ENCODE peak calls at places on chromosomes 3 and 15, in five cellular contexts. One of them, this sample, is unnamed.

GRCh38 chr3:189167027-189167766 is 4.6 kb upstream of the TPRG1 start:
- DNase-seq in NB4: no peak
- DNase-seq in heart right ventricle: no peak
- DNase-seq in AG04449: no peak
- DNase-seq in SK-N-SH: no peak
- DNase-seq in this sample: no peak

GRCh38 chr3:29026301-29026700 is 254.6 kb upstream of the RBMS3 start:
- DNase-seq in heart right ventricle: no peak
- DNase-seq in AG04449: no peak
- DNase-seq in SK-N-SH: no peak
- DNase-seq in NB4: no peak
- DNase-seq in this sample: no peak

GRCh38 chr3:145951431-145951830 is 209.6 kb downstream of the PLOD2 start:
- DNase-seq in NB4: no peak
- DNase-seq in heart right ventricle: no peak
- DNase-seq in SK-N-SH: no peak
- DNase-seq in AG04449: no peak
- DNase-seq in this sample: no peak

GRCh38 chr15:66838671-66839239 is 136.7 kb downstream of the SMAD6 start:
- DNase-seq in AG04449: no peak
- DNase-seq in heart right ventricle: no peak
- DNase-seq in NB4: peak; percentile 26
- DNase-seq in SK-N-SH: peak; percentile 69
- DNase-seq in this sample: no peak

GRCh38 chr3:182848906-182849305 is 55.6 kb downstream of the ATP11B start:
- DNase-seq in SK-N-SH: no peak
- DNase-seq in NB4: no peak
- DNase-seq in AG04449: no peak
- DNase-seq in heart right ventricle: no peak
- DNase-seq in this sample: no peak

GRCh38 chr3:73419179-73419803 is 205.4 kb downstream of the PDZRN3 start:
- DNase-seq in NB4: no peak
- DNase-seq in SK-N-SH: no peak
- DNase-seq in heart right ventricle: no peak
- DNase-seq in AG04449: no peak
- DNase-seq in this sample: peak; percentile 93

GRCh38 chr3:16370872-16371740 is 106.1 kb downstream of the OXNAD1 start:
- DNase-seq in heart right ventricle: no peak
- DNase-seq in AG04449: no peak
- DNase-seq in NB4: no peak
- DNase-seq in SK-N-SH: no peak
- DNase-seq in this sample: no peak

GRCh38 chr15:64813075-64813474 is 12.4 kb downstream of the PIF1 start:
- DNase-seq in heart right ventricle: peak; percentile 40
- DNase-seq in AG04449: no peak
- DNase-seq in NB4: peak; percentile 72
- DNase-seq in SK-N-SH: peak; percentile 84
- DNase-seq in this sample: peak; percentile 45

GRCh38 chr3:24562874-24563273 is 68.2 kb upstream of the THRB start:
- DNase-seq in AG04449: no peak
- DNase-seq in SK-N-SH: no peak
- DNase-seq in heart right ventricle: no peak
- DNase-seq in NB4: no peak
- DNase-seq in this sample: no peak

GRCh38 chr15:41161336-41161735 is 45.3 kb upstream of the INO80 start:
- DNase-seq in SK-N-SH: no peak
- DNase-seq in NB4: no peak
- DNase-seq in heart right ventricle: no peak
- DNase-seq in AG04449: no peak
- DNase-seq in this sample: peak; percentile 15

GRCh38 chr15:67172172-67172571 is 82.3 kb downstream of the AAGAB start:
- DNase-seq in SK-N-SH: no peak
- DNase-seq in AG04449: no peak
- DNase-seq in NB4: no peak
- DNase-seq in heart right ventricle: no peak
- DNase-seq in this sample: no peak

GRCh38 chr3:29171583-29171990 is 109.3 kb upstream of the RBMS3 start:
- DNase-seq in NB4: no peak
- DNase-seq in AG04449: no peak
- DNase-seq in SK-N-SH: no peak
- DNase-seq in heart right ventricle: no peak
- DNase-seq in this sample: no peak

GRCh38 chr15:71151061-71151460 is 35.8 kb downstream of the THSD4 start:
- DNase-seq in AG04449: peak; percentile 21
- DNase-seq in NB4: no peak
- DNase-seq in SK-N-SH: no peak
- DNase-seq in heart right ventricle: no peak
- DNase-seq in this sample: peak; percentile 22

GRCh38 chr3:127123533-127123932 is 69.4 kb upstream of the PRR23E start:
- DNase-seq in NB4: no peak
- DNase-seq in heart right ventricle: no peak
- DNase-seq in SK-N-SH: no peak
- DNase-seq in AG04449: no peak
- DNase-seq in this sample: no peak

GRCh38 chr3:129526121-129526900 is 2.1 kb upstream of the RHO start:
- DNase-seq in NB4: peak; percentile 90
- DNase-seq in heart right ventricle: no peak
- DNase-seq in SK-N-SH: no peak
- DNase-seq in AG04449: no peak
- DNase-seq in this sample: no peak

GRCh38 chr15:59369597-59369996 is 3.1 kb downstream of the MYO1E start:
- DNase-seq in AG04449: no peak
- DNase-seq in heart right ventricle: no peak
- DNase-seq in SK-N-SH: no peak
- DNase-seq in NB4: no peak
- DNase-seq in this sample: no peak

GRCh38 chr3:31438742-31439141 is 94.0 kb upstream of the STT3B start:
- DNase-seq in SK-N-SH: no peak
- DNase-seq in AG04449: no peak
- DNase-seq in NB4: no peak
- DNase-seq in heart right ventricle: no peak
- DNase-seq in this sample: no peak

GRCh38 chr3:66435988-66436387 is 64.8 kb downstream of the LRIG1 start:
- DNase-seq in heart right ventricle: no peak
- DNase-seq in NB4: no peak
- DNase-seq in AG04449: no peak
- DNase-seq in SK-N-SH: no peak
- DNase-seq in this sample: no peak

GRCh38 chr3:63625161-63625560 is 27.3 kb upstream of the SNTN start:
- DNase-seq in NB4: no peak
- DNase-seq in SK-N-SH: no peak
- DNase-seq in AG04449: peak; percentile 84
- DNase-seq in heart right ventricle: no peak
- DNase-seq in this sample: peak; percentile 85

GRCh38 chr3:194874206-194874605 is 188.5 kb downstream of the FAM43A start:
- DNase-seq in SK-N-SH: no peak
- DNase-seq in NB4: no peak
- DNase-seq in AG04449: no peak
- DNase-seq in heart right ventricle: no peak
- DNase-seq in this sample: no peak

GRCh38 chr15:43769584-43770228 is 7.1 kb downstream of the ELL3 start:
- DNase-seq in SK-N-SH: peak; percentile 72
- DNase-seq in NB4: peak; percentile 70
- DNase-seq in AG04449: no peak
- DNase-seq in heart right ventricle: peak; percentile 48
- DNase-seq in this sample: peak; percentile 81

GRCh38 chr15:78991476-78991875 is 46.6 kb upstream of the CTSH start:
- DNase-seq in NB4: no peak
- DNase-seq in heart right ventricle: no peak
- DNase-seq in SK-N-SH: no peak
- DNase-seq in AG04449: no peak
- DNase-seq in this sample: peak; percentile 81

GRCh38 chr15:63811942-63812341 is 21.8 kb downstream of the HERC1 start:
- DNase-seq in heart right ventricle: no peak
- DNase-seq in AG04449: no peak
- DNase-seq in NB4: no peak
- DNase-seq in SK-N-SH: no peak
- DNase-seq in this sample: no peak

GRCh38 chr15:31283046-31283445 is 43.6 kb upstream of the KLF13 start:
- DNase-seq in AG04449: no peak
- DNase-seq in NB4: no peak
- DNase-seq in heart right ventricle: no peak
- DNase-seq in SK-N-SH: no peak
- DNase-seq in this sample: no peak

GRCh38 chr3:142886938-142887337 is 1.9 kb downstream of the PCOLCE2 start:
- DNase-seq in SK-N-SH: no peak
- DNase-seq in AG04449: peak; percentile 28
- DNase-seq in heart right ventricle: no peak
- DNase-seq in NB4: peak; percentile 40
- DNase-seq in this sample: peak; percentile 32

GRCh38 chr3:19190136-19190535 is 41.8 kb downstream of the KCNH8 start:
- DNase-seq in SK-N-SH: no peak
- DNase-seq in NB4: no peak
- DNase-seq in AG04449: no peak
- DNase-seq in heart right ventricle: no peak
- DNase-seq in this sample: no peak

GRCh38 chr3:190972840-190973270 is 110.4 kb upstream of the GMNC start:
- DNase-seq in NB4: no peak
- DNase-seq in heart right ventricle: no peak
- DNase-seq in SK-N-SH: no peak
- DNase-seq in AG04449: no peak
- DNase-seq in this sample: no peak

GRCh38 chr15:74313889-74314288 is 53.6 kb downstream of the CYP11A1 start:
- DNase-seq in NB4: no peak
- DNase-seq in heart right ventricle: no peak
- DNase-seq in SK-N-SH: no peak
- DNase-seq in AG04449: no peak
- DNase-seq in this sample: no peak

GRCh38 chr3:101646726-101647125 is 30.2 kb downstream of the ZBTB11 start:
- DNase-seq in heart right ventricle: no peak
- DNase-seq in NB4: no peak
- DNase-seq in AG04449: no peak
- DNase-seq in SK-N-SH: no peak
- DNase-seq in this sample: peak; percentile 71

DNA sequence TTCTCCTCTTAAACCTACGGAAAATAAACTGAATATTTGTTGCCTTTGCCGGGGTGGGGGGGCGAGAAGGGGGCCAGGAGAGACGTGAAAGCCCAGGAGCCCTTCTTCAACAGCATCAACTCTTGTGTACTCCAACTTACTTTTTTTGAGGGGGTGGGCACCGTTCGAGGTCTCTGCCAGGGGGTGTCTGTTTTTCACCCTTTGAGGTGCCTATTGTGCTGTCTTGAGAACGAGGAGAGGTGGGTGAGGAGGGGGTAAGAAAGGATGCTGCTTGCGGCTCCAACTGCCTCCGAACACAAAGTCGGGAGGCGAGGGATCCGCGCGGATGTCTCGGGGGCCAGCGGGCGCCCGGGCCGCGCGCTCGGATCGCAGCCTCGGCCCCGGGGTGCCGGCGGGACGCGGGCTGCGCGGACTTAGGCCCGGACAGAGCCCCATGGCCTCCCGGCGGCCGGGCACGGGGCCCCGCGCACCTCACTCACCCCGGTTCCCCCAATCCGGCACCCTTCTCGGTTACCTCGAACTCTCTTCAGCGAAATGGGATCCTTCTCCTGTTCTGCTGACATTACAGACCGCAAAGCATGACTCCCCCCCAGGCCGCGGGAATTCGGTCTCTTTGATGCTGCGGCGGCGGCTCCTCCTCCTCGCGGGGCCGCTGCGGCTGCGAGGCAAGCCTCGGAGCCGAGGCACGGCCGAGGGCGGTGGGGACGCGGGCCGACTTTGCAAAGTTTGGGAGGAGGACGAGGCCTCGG is 650 bp downstream of the PYGO1 start:
- DNase-seq in heart right ventricle: peak; percentile 5
- DNase-seq in NB4: no peak
- DNase-seq in SK-N-SH: peak; percentile 83
- DNase-seq in AG04449: no peak
- DNase-seq in this sample: peak; percentile 71
- H3K4me3 ChIP-seq in heart right ventricle: peak overlapping the region; percentile 57
- H3K4me3 ChIP-seq in NB4: no peak overlapping the region
- H3K4me3 ChIP-seq in SK-N-SH: peak overlapping the region; percentile 77
- H3K4me3 ChIP-seq in AG04449: peak overlapping the region; percentile 72
- H3K4me3 ChIP-seq in this sample: peak overlapping the region; percentile 82

DNA sequence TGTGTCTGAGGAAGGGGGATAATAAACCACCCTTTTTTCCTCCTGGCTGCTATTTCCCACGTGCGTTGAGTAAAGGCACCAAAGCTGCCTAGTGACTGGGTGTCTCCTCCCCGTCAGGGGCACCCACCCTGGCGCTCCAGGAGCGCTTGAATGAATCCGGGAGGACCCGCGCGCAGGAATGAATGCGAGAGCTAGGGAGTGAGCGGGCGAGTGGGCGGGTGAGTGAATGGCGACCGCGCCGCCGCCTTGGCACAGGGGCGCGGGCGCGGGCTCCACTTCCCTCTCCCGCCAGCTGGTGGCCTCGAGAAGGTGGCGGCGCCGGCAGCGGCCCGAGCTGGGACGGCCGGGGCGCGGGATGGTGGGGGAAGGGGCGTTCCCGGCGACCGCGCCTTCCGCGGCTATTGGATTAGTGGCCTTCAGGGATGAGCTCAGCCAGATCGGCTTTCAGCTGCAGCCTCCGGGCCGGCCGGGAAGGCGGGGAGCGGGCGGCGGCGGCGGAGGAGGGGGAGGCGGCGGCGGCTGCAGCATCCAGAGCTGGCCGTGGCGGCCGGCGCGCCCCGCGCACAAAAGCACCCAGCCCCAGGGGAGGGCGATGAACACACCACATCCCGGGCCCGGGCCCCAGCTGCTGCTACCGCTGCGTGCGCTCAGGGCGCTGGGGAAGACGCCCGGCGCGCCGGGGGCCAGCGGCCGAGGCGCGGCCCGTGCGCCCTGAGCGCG is at the start of gene SPSB4:
- DNase-seq in AG04449: no peak
- DNase-seq in heart right ventricle: peak; percentile 76
- DNase-seq in NB4: peak; percentile 61
- DNase-seq in SK-N-SH: peak; percentile 95
- DNase-seq in this sample: peak; percentile 59
- TF ChIP-seq CTCF in AG04449: no peak
- TF ChIP-seq CTCF in heart right ventricle: peak; percentile 48
- TF ChIP-seq CTCF in NB4: no peak
- TF ChIP-seq CTCF in SK-N-SH: no peak
- TF ChIP-seq CTCF in this sample: no peak

GRCh38 chr3:69088033-69088432 is 3.3 kb downstream of the ARL6IP5 start:
- DNase-seq in heart right ventricle: no peak
- DNase-seq in AG04449: no peak
- DNase-seq in SK-N-SH: no peak
- DNase-seq in NB4: no peak
- DNase-seq in this sample: peak; percentile 60
- H3K4me3 ChIP-seq in heart right ventricle: no peak overlapping the region
- H3K4me3 ChIP-seq in AG04449: no peak overlapping the region
- H3K4me3 ChIP-seq in SK-N-SH: no peak overlapping the region
- H3K4me3 ChIP-seq in NB4: peak overlapping the region; percentile 19
- H3K4me3 ChIP-seq in this sample: peak overlapping the region; percentile 81

GRCh38 chr15:89936051-89936792 is 23.5 kb upstream of the ARPIN start:
- DNase-seq in SK-N-SH: no peak
- DNase-seq in heart right ventricle: no peak
- DNase-seq in NB4: peak; percentile 71
- DNase-seq in AG04449: no peak
- DNase-seq in this sample: no peak

GRCh38 chr15:89936793-89937265 is 24.1 kb upstream of the ARPIN start:
- DNase-seq in heart right ventricle: no peak
- DNase-seq in AG04449: no peak
- DNase-seq in SK-N-SH: no peak
- DNase-seq in NB4: no peak
- DNase-seq in this sample: no peak

GRCh38 chr15:89937365-89938355 is 24.9 kb upstream of the ARPIN start:
- DNase-seq in NB4: peak; percentile 55
- DNase-seq in AG04449: no peak
- DNase-seq in SK-N-SH: no peak
- DNase-seq in heart right ventricle: no peak
- DNase-seq in this sample: no peak

GRCh38 chr15:89928421-89928820 is 15.7 kb upstream of the ARPIN start:
- DNase-seq in heart right ventricle: no peak
- DNase-seq in NB4: no peak
- DNase-seq in SK-N-SH: peak; percentile 62
- DNase-seq in AG04449: no peak
- DNase-seq in this sample: no peak

GRCh38 chr15:89932880-89933279 is 20.1 kb upstream of the ARPIN start:
- DNase-seq in AG04449: no peak
- DNase-seq in heart right ventricle: no peak
- DNase-seq in SK-N-SH: no peak
- DNase-seq in NB4: no peak
- DNase-seq in this sample: no peak
- TF ChIP-seq CTCF in AG04449: no peak
- TF ChIP-seq CTCF in heart right ventricle: no peak
- TF ChIP-seq CTCF in SK-N-SH: no peak
- TF ChIP-seq CTCF in NB4: no peak
- TF ChIP-seq CTCF in this sample: no peak

This sample was measured in foreskin fibroblast.